ENCODE peak calls at places on chromosomes 1 and 21, in five cellular contexts. B, D, E, Q and U are unnamed samples.

GRCh38 chr1:229888561-229889001 is 178.5 kb upstream of the GALNT2 start:
- DNase-seq in B (no peak), D (no peak), E (no peak), Q (no peak), U (no peak)

GRCh38 chr1:238063454-238063853 is 172.7 kb upstream of the ZP4 start:
- DNase-seq in B (no peak), D (no peak), E (no peak), Q (no peak), U (no peak)

GRCh38 chr1:3652538-3653285 is 396 bp downstream of the TP73 start:
- DNase-seq in B (no peak), D (peak), E (no peak), Q (no peak), U (no peak)

GRCh38 chr21:36988536-36988935 is 18.0 kb upstream of the RIPPLY3 start:
- DNase-seq in B (no peak), D (no peak), E (no peak), Q (no peak), U (no peak)

GRCh38 chr1:109704173-109704572 is 7.9 kb upstream of the GSTM5 start:
- DNase-seq in B (no peak), D (no peak), E (no peak), Q (no peak), U (no peak)

GRCh38 chr1:117676615-117677130 is 70.8 kb downstream of the TENT5C start:
- DNase-seq in B (no peak), D (no peak), E (no peak), Q (no peak), U (no peak)

GRCh38 chr1:214441119-214441518 is 110.3 kb downstream of the PTPN14 start:
- DNase-seq in B (no peak), D (no peak), E (no peak), Q (no peak), U (no peak)

GRCh38 chr1:187045371-187045770 is 216.6 kb downstream of the PLA2G4A start:
- DNase-seq in B (no peak), D (no peak), E (no peak), Q (no peak), U (peak)

GRCh38 chr1:27570383-27570755 is 33.6 kb downstream of the AHDC1 start:
- DNase-seq in B (no peak), D (no peak), E (no peak), Q (no peak), U (no peak)

GRCh38 chr1:47703981-47704596 is 266.2 kb downstream of the FOXD2 start:
- DNase-seq in B (no peak), D (no peak), E (no peak), Q (no peak), U (no peak)

GRCh38 chr1:166843322-166843721 is 4.0 kb downstream of the POGK start:
- DNase-seq in B (no peak), D (no peak), E (no peak), Q (no peak), U (no peak)

GRCh38 chr1:226690460-226690982 is 48.6 kb downstream of the ITPKB start:
- DNase-seq in B (no peak), D (no peak), E (no peak), Q (peak), U (no peak)

GRCh38 chr1:204591473-204592090 is 75.4 kb downstream of the MDM4 start:
- DNase-seq in B (no peak), D (no peak), E (no peak), Q (no peak), U (no peak)

GRCh38 chr1:203792491-203792890 is 2.9 kb upstream of the ZBED6 start:
- DNase-seq in B (no peak), D (no peak), E (no peak), Q (no peak), U (no peak)

GRCh38 chr21:33254766-33255165 is 11.4 kb upstream of the IL10RB start:
- DNase-seq in B (no peak), D (no peak), E (no peak), Q (no peak), U (no peak)

GRCh38 chr21:14383596-14384210 is 757 bp upstream of the HSPA13 start:
- DNase-seq in B (peak), D (no peak), E (peak), Q (no peak), U (no peak)

GRCh38 chr1:89310505-89310904 is 37.8 kb upstream of the GBP5 start:
- DNase-seq in B (no peak), D (no peak), E (no peak), Q (no peak), U (no peak)

GRCh38 chr1:117656202-117656641 is 50.4 kb downstream of the TENT5C start:
- DNase-seq in B (no peak), D (no peak), E (no peak), Q (no peak), U (no peak)

GRCh38 chr1:89822109-89822962 is 1.5 kb downstream of the LRRC8D start:
- DNase-seq in B (no peak), D (peak), E (no peak), Q (no peak), U (no peak)

GRCh38 chr1:70866522-70867256 is 180.9 kb downstream of the PTGER3 start:
- DNase-seq in B (no peak), D (no peak), E (no peak), Q (no peak), U (no peak)

GRCh38 chr1:231512147-231512698 is 16.2 kb upstream of the TSNAX start:
- DNase-seq in B (no peak), D (no peak), E (no peak), Q (no peak), U (no peak)

GRCh38 chr1:165524639-165525038 is 19.2 kb upstream of the LRRC52 start:
- DNase-seq in B (no peak), D (no peak), E (no peak), Q (no peak), U (no peak)

GRCh38 chr1:3035871-3036645 is 14.8 kb downstream of the ACTRT2 start:
- DNase-seq in B (no peak), D (no peak), E (no peak), Q (no peak), U (no peak)

GRCh38 chr1:170261669-170262068 is 115.9 kb downstream of the NTMT2 start:
- DNase-seq in B (no peak), D (no peak), E (no peak), Q (no peak), U (no peak)

GRCh38 chr1:203340112-203340804 is 10.7 kb downstream of the FMOD start:
- DNase-seq in B (peak), D (peak), E (no peak), Q (peak), U (peak)

GRCh38 chr1:10646347-10646861 is 150.0 kb downstream of the CASZ1 start:
- DNase-seq in B (no peak), D (no peak), E (no peak), Q (peak), U (no peak)

GRCh38 chr1:161115132-161115711 is 2.6 kb downstream of the PFDN2 start:
- DNase-seq in B (no peak), D (no peak), E (no peak), Q (no peak), U (no peak)

GRCh38 chr1:95532335-95532734 is 298.3 kb downstream of the RWDD3 start:
- DNase-seq in B (no peak), D (no peak), E (no peak), Q (no peak), U (no peak)

GRCh38 chr1:2468041-2468472 is 8.0 kb upstream of the PLCH2 start:
- DNase-seq in B (no peak), D (peak), E (no peak), Q (no peak), U (no peak)

GRCh38 chr1:2273401-2274090 is 45.4 kb downstream of the SKI start:
- DNase-seq in B (no peak), D (peak), E (no peak), Q (no peak), U (no peak)

GRCh38 chr1:32728413-32729077 is 26.0 kb upstream of the SYNC start:
- DNase-seq in B (no peak), D (no peak), E (no peak), Q (no peak), U (no peak)

GRCh38 chr1:108830119-108831008 is 26.5 kb downstream of the AKNAD1 start:
- DNase-seq in B (peak), D (no peak), E (no peak), Q (peak), U (no peak)

GRCh38 chr1:67559222-67559700 is 125.7 kb upstream of the GADD45A start:
- DNase-seq in B (peak), D (no peak), E (no peak), Q (no peak), U (no peak)

GRCh38 chr1:53254011-53254640 is 15.8 kb upstream of the MAGOH start:
- DNase-seq in B (no peak), D (no peak), E (no peak), Q (no peak), U (no peak)

GRCh38 chr1:180954766-180955165 is 42.1 kb downstream of the KIAA1614 start:
- DNase-seq in B (no peak), D (no peak), E (no peak), Q (no peak), U (no peak)
- TF ChIP-seq CTCF in B (no peak), D (no peak), E (no peak), Q (no peak), U (no peak)

GRCh38 chr1:37461698-37462436 is 12.5 kb upstream of the ZC3H12A start:
- DNase-seq in B (no peak), D (no peak), E (no peak), Q (no peak), U (no peak)

GRCh38 chr1:37455516-37455915 is 18.9 kb upstream of the ZC3H12A start:
- DNase-seq in B (no peak), D (no peak), E (no peak), Q (no peak), U (no peak)

GRCh38 chr1:37456614-37457013 is 17.8 kb upstream of the ZC3H12A start:
- DNase-seq in B (no peak), D (no peak), E (no peak), Q (no peak), U (no peak)

GRCh38 chr1:37453647-37454046 is 20.7 kb upstream of the ZC3H12A start:
- DNase-seq in B (no peak), D (no peak), E (no peak), Q (no peak), U (no peak)

GRCh38 chr1:37458551-37458950 is 15.8 kb upstream of the ZC3H12A start:
- DNase-seq in B (no peak), D (no peak), E (no peak), Q (no peak), U (no peak)
- TF ChIP-seq CTCF in B (no peak), D (no peak), E (peak), Q (peak), U (no peak)

DNA sequence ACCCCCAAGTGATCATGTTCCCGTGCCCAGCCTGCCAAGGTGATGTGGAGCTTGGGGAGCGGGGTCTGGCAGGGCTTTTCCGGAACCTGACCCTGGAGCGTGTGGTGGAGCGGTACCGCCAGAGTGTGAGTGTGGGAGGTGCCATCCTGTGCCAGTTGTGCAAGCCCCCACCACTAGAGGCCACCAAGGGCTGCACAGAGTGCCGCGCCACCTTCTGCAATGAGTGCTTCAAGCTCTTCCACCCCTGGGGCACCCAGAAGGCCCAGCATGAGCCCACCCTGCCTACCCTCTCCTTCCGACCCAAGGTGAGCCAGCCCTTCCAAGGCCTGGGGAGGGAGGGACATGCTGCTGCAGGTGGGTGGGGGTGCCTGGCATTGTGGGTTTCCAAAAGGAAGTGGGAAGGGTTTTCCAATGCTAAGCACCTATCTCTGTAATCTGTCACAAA is 2.3 kb downstream of the TRIM46 start:
- DNase-seq in B (no peak), D (no peak), E (no peak), Q (no peak), U (peak)
- TF ChIP-seq CTCF in B (no peak), D (no peak), E (no peak), Q (no peak), U (no peak)

DNA sequence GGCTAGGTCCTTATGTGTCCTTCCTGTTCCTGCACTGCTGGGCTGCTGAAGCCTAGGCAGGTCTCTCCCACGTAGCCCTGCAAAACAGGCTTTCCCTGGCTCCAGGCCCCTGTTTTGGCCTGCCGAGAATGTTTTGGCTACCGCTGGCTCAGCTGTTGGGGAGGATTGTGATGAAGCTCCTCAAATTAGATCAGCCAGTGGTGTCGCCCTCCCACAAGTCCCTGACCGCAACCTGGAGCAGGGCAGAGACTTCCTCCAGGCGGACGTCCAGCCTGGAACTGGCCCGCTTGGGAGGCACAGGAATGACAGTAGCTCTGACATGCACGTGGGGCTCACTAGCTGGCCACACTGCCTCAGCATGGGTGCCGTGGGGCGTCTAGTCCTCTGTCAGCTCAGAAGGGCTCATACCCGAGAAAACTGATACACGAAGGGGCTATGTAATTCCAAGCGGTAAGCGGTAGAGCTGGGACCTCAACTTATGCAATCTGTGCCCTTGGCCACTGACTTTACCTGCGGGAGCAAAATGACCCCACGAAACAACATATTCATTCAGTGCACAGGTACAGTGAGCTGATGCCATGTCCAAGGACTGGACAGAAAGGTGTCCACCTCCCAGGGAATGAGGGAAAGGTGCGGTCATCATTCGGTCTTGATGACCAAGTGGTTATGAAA is 26.6 kb downstream of the DHRS3 start:
- DNase-seq in B (no peak), D (no peak), E (no peak), Q (peak), U (no peak)
- TF ChIP-seq CTCF in B (no peak), D (no peak), E (no peak), Q (peak), U (no peak)